ENCODE peak calls at places on chromosome 20, in four cellular contexts. G, X, R and E are unnamed samples.

GRCh38 chr20:46991850-46992639 is 97.4 kb downstream of the EYA2 start:
- DNase-seq in G (no peak), X (no peak), R (no peak), E (no peak)

GRCh38 chr20:39602649-39603048 is 640.5 kb downstream of the DHX35 start:
- DNase-seq in G (no peak), X (no peak), R (no peak), E (no peak)

GRCh38 chr20:10644458-10645204 is 29.2 kb downstream of the JAG1 start:
- DNase-seq in G (no peak), X (no peak), R (no peak), E (no peak)

GRCh38 chr20:5642155-5642981 is 107.8 kb upstream of the SHLD1 start:
- DNase-seq in G (no peak), X (no peak), R (no peak), E (no peak)

GRCh38 chr20:2163757-2164156 is 62.1 kb downstream of the STK35 start:
- DNase-seq in G (no peak), X (no peak), R (no peak), E (no peak)

GRCh38 chr20:1083431-1084080 is 34.8 kb upstream of the PSMF1 start:
- DNase-seq in G (no peak), X (no peak), R (no peak), E (no peak)

GRCh38 chr20:5720696-5721095 is 29.5 kb upstream of the SHLD1 start:
- DNase-seq in G (no peak), X (no peak), R (no peak), E (no peak)

GRCh38 chr20:38872036-38872435 is 54.2 kb upstream of the FAM83D start:
- DNase-seq in G (no peak), X (no peak), R (no peak), E (no peak)

GRCh38 chr20:18926972-18927371 is 113.4 kb downstream of the SCP2D1 start:
- DNase-seq in G (no peak), X (no peak), R (no peak), E (no peak)

GRCh38 chr20:7147220-7147601 is 379.7 kb downstream of the BMP2 start:
- DNase-seq in G (no peak), X (no peak), R (peak; percentile 82), E (no peak)

GRCh38 chr20:31494131-31494530 is 19.0 kb downstream of the REM1 start:
- DNase-seq in G (peak; percentile 77), X (peak; percentile 68), R (peak; percentile 81), E (no peak)

GRCh38 chr20:61352381-61353260 is 100.6 kb downstream of the CDH4 start:
- DNase-seq in G (no peak), X (no peak), R (no peak), E (no peak)

GRCh38 chr20:325889-326644 is 715 bp downstream of the SOX12 start:
- DNase-seq in G (no peak), X (peak; percentile 48), R (peak; percentile 63), E (no peak)

GRCh38 chr20:56373942-56374341 is 15.2 kb downstream of the FAM210B start:
- DNase-seq in G (no peak), X (no peak), R (peak; percentile 70), E (no peak)

GRCh38 chr20:58048096-58048702 is 180.3 kb downstream of the ANKRD60 start:
- DNase-seq in G (no peak), X (peak; percentile 17), R (peak; percentile 16), E (no peak)
- TF ChIP-seq REST in G (peak; percentile 91), X (peak; percentile 91), R (peak; percentile 88), E (peak; percentile 96)

DNA sequence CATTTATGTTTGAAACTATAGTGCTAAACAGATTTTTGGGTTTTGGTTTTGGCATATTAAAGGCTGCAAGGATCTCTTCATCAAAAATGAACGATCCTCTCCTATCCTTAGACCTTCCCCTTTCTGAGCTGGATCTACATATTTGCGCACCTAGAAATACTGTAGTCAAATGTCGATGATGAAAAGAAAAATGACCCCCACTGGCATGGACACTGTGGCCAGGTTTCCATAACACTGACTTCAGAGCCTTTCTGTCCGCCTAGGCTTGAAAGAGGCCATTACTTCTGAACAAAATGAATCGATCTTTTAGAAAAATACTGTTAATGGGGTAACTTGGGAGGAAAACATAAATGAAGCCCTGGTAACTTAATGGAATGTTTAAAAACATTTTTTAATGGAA is 5.7 kb downstream of the FLRT3 start:
- DNase-seq in G (no peak), X (no peak), R (no peak), E (no peak)
- TF ChIP-seq SIN3A in G (no peak), X (no peak), R (no peak), E (no peak)

GRCh38 chr20:11894072-11894471 is 23.6 kb upstream of the BTBD3 start:
- DNase-seq in G (no peak), X (no peak), R (no peak), E (no peak)

GRCh38 chr20:11891827-11892521 is 25.7 kb upstream of the BTBD3 start:
- DNase-seq in G (peak; percentile 66), X (peak; percentile 57), R (peak; percentile 89), E (no peak)

GRCh38 chr20:11890331-11891080 is 27.2 kb upstream of the BTBD3 start:
- DNase-seq in G (peak; percentile 78), X (peak; percentile 74), R (peak; percentile 92), E (peak; percentile 61)

GRCh38 chr20:11888648-11889047 is 29.0 kb upstream of the BTBD3 start:
- DNase-seq in G (no peak), X (no peak), R (no peak), E (no peak)

GRCh38 chr20:11891081-11891826 is 26.4 kb upstream of the BTBD3 start:
- DNase-seq in G (no peak), X (peak; percentile 43), R (peak; percentile 80), E (no peak)
- TF ChIP-seq TCF7L2 in G (no peak), X (no peak), R (no peak), E (no peak)

GRCh38 chr20:63704749-63705117 is 3.0 kb downstream of the ARFRP1 start:
- DNase-seq in G (no peak), X (peak; percentile 3), R (no peak), E (no peak)
- TF ChIP-seq REST in G (no peak), X (no peak), R (no peak), E (no peak)

DNA sequence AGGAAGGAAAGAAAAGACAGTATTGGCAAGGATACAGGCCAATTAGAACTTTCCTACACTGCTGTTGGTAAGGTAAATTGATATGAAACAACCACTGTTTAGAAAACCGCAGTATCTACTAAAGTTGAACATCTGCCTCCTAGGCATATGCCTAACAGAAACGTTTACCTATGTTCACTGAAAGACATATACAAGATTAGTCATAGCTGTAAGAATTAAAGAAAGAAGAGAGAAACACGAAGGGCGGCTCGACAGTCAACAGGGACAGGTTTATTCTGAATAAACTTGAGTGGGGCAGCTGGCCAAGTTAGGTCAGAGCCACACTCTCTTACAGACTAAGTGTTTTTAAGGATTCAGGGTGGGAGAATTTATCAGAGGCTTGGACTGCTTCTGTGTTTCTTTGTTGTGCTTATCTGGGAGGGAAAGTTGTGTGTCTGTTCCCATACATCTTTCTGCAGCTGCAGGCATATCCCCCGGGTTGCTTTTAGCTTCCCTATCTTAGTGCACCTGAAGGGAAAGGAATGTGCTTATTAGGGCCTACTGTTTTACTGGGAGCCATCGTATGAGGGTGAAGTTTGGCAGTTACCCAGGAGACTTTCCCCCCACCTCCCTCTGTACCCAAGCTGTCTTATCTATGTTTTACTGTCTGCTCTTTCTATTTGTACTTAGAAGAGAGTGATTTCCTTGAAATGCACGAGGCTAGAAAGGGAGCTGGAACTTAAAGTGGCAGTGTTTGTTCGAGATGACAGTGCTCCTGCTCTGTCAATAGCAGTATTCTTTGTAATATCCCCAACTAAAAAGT is 20.4 kb downstream of the PROCR start:
- DNase-seq in G (no peak), X (peak; percentile 66), R (no peak), E (no peak)
- TF ChIP-seq SIN3A in G (no peak), X (no peak), R (no peak), E (no peak)

DNA sequence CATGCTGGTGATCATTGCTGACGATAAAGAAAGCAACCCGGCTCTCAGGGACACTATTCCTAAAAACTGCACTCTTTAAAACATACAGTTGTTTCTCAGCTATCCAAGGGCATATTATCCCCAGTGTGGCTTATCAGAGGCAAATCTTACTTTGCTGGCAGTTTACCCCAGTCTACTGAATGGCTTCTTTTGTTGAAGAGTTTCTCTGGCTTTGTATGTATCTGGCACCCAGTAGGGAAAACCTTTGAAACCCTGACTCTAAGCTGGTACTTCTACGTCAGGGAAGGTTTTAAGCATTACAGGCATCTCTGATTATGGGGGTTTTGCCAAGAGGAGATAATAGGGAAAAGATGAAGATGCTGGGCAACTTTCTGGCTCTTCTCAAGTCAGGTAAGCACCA is 637.6 kb upstream of the CHD6 start:
- DNase-seq in G (no peak), X (no peak), R (no peak), E (no peak)
- TF ChIP-seq TCF7L2 in G (no peak), X (no peak), R (no peak), E (no peak)

GRCh38 chr20:3732327-3733118 is at the start of gene HSPA12B:
- DNase-seq in G (no peak), X (no peak), R (no peak), E (no peak)
- TF ChIP-seq REST in G (no peak), X (no peak), R (no peak), E (no peak)

DNA sequence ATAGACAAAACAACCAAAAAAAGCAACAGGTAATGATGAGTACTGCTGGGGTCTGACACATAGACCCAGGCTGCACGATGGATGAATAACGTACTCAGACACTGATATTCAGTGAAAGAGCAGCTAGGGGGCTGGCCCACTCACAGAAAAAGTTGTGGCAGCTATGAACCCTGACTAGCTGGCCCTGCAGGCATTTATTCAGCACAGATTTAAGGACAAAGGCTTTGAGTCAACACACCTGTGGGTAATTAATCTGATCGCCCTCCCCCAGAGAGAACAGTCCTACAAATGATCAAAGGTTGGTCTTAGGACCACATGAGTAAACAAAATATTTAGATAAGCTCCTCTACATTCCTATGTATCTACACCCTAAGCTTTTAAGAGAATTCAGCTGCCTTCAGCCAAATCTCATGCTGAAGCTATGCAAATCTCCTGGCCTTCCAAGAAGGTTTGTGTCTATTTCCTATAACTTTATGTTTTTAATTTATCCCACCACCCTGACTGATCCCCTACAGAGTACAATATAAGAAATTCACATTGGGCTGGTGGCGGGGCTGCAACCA is 81.7 kb upstream of the NXT1 start:
- DNase-seq in G (no peak), X (no peak), R (peak; percentile 69), E (no peak)
- TF ChIP-seq SIN3A in G (no peak), X (no peak), R (no peak), E (no peak)

GRCh38 chr20:16349518-16350295 is 223.5 kb downstream of the KIF16B start:
- DNase-seq in G (no peak), X (no peak), R (no peak), E (no peak)
- TF ChIP-seq TCF7L2 in G (no peak), X (no peak), R (no peak), E (no peak)

DNA sequence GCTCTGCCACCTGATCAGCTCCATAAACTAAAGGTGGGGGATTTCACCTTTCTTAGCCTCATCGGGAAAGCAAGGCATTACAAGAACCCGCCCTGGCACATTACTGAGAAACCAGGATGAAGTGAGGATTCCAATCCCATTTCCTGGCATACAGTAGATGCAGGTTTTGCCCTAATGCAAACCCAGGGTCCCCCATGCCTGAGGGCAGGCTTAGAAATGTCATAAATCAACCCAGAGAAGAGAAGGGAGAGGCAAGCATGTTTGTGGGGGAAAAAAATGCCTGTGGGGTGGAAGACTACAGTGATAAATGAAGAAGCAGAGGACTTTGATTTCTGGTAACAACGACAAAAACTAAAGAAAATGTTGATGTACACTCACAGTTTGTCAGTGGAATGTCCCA is 18.0 kb upstream of the PMEPA1 start:
- DNase-seq in G (no peak), X (no peak), R (no peak), E (no peak)
- TF ChIP-seq REST in G (no peak), X (no peak), R (no peak), E (no peak)